ENCODE peak calls at places on chromosome 1, in four cellular contexts. S is AG09319, C is neural crest cell, M is HT1080. N is an unnamed sample.

GRCh38 chr1:29621826-29622435 is 385.6 kb downstream of the PTPRU start:
- DNase-seq in S (no peak), C (no peak), M (no peak), N (no peak)

GRCh38 chr1:32954183-32954582 is 10.4 kb downstream of the RNF19B start:
- DNase-seq in S (no peak), C (no peak), M (peak), N (no peak)

GRCh38 chr1:223670458-223671159 is 5.1 kb upstream of the CAPN8 start:
- DNase-seq in S (no peak), C (peak), M (peak), N (peak)

GRCh38 chr1:111669268-111669667 is 49.7 kb downstream of the RAP1A start:
- DNase-seq in S (no peak), C (no peak), M (no peak), N (no peak)

GRCh38 chr1:17531682-17532487 is 7.6 kb upstream of the ARHGEF10L start:
- DNase-seq in S (no peak), C (no peak), M (peak), N (no peak)

GRCh38 chr1:110393691-110394564 is 3.1 kb upstream of the SLC16A4 start:
- DNase-seq in S (no peak), C (no peak), M (peak), N (no peak)

GRCh38 chr1:97158704-97159103 is 437.1 kb downstream of the PTBP2 start:
- DNase-seq in S (no peak), C (no peak), M (no peak), N (no peak)

GRCh38 chr1:37945743-37946702 is 830 bp downstream of the INPP5B start:
- DNase-seq in S (peak), C (no peak), M (peak), N (no peak)

GRCh38 chr1:111370871-111371270 is 56.7 kb downstream of the OVGP1 start:
- DNase-seq in S (no peak), C (no peak), M (peak), N (no peak)

GRCh38 chr1:112769611-112770010 is 54.5 kb upstream of the PPM1J start:
- DNase-seq in S (no peak), C (no peak), M (peak), N (no peak)

GRCh38 chr1:74780600-74780999 is 47.6 kb downstream of the TYW3 start:
- DNase-seq in S (no peak), C (no peak), M (no peak), N (no peak)

GRCh38 chr1:228736844-228737415 is 1.7 kb downstream of the RHOU start:
- DNase-seq in S (no peak), C (no peak), M (no peak), N (no peak)

GRCh38 chr1:181353526-181353925 is 129.8 kb upstream of the CACNA1E start:
- DNase-seq in S (no peak), C (no peak), M (no peak), N (no peak)

GRCh38 chr1:117783586-117784396 is 145.6 kb downstream of the GDAP2 start:
- DNase-seq in S (peak), C (no peak), M (no peak), N (no peak)

GRCh38 chr1:162157469-162157868 is 88.0 kb downstream of the NOS1AP start:
- DNase-seq in S (no peak), C (no peak), M (no peak), N (no peak)

GRCh38 chr1:108142773-108143394 is 57.3 kb downstream of the SLC25A24 start:
- DNase-seq in S (no peak), C (no peak), M (no peak), N (no peak)

GRCh38 chr1:201622824-201623223 is 83.9 kb downstream of the NAV1 start:
- DNase-seq in S (no peak), C (no peak), M (no peak), N (no peak)

GRCh38 chr1:59017501-59018231 is 233.8 kb upstream of the JUN start:
- DNase-seq in S (no peak), C (no peak), M (no peak), N (no peak)

GRCh38 chr1:21307663-21308062 is 17.4 kb upstream of the ECE1 start:
- DNase-seq in S (no peak), C (no peak), M (no peak), N (no peak)

GRCh38 chr1:24654011-24654410 is 10.9 kb downstream of the SRRM1 start:
- DNase-seq in S (no peak), C (no peak), M (no peak), N (no peak)

GRCh38 chr1:8382051-8382505 is 64.2 kb downstream of the SLC45A1 start:
- DNase-seq in S (no peak), C (no peak), M (no peak), N (no peak)

GRCh38 chr1:156632355-156632754 is 9.6 kb upstream of the BCAN start:
- DNase-seq in S (no peak), C (no peak), M (no peak), N (no peak)

N was measured in WTC11.